ENCODE peak calls at places on chromosomes 16 and 17, in five cellular contexts. I is activated T-helper 1 cell treated with anti-CD3 and anti-CD28 coated beads, Interleukin-2, amount 50 U/mL, for 16 hours; D is omental fat pad; E is colonic mucosa; C is activated CD4-positive, CD25-positive, alpha-beta regulatory T cell treated with anti-CD3 and anti-CD28 coated beads, Interleukin-2, amount 50 U/mL, for 16 hours. X is an unnamed sample.

GRCh38 chr17:45310380-45311324 is 6.2 kb downstream of the MAP3K14 start:
- DNase-seq in D (no peak), I (no peak), C (no peak), E (peak; percentile 88), X (no peak)

GRCh38 chr16:2022723-2023097 is 3.1 kb downstream of the NPW start:
- DNase-seq in E (no peak), I (no peak), D (no peak), C (no peak), X (peak; percentile 60)

GRCh38 chr17:79811888-79812205 is 15.0 kb upstream of the CBX8 start:
- DNase-seq in I (no peak), C (no peak), D (no peak), E (no peak), X (no peak)

GRCh38 chr16:48114410-48114809 is 41.4 kb downstream of the ABCC12 start:
- DNase-seq in D (no peak), E (no peak), I (no peak), C (no peak), X (no peak)

GRCh38 chr17:73436966-73437365 is 125.2 kb upstream of the CDC42EP4 start:
- DNase-seq in E (no peak), I (no peak), C (no peak), D (no peak), X (no peak)

GRCh38 chr17:2357237-2357636 is 19.9 kb downstream of the SGSM2 start:
- DNase-seq in D (no peak), I (no peak), E (no peak), C (no peak), X (no peak)

GRCh38 chr16:2213817-2214720 is 571 bp downstream of the PGP start:
- DNase-seq in D (no peak), I (no peak), E (no peak), C (no peak), X (no peak)

GRCh38 chr17:65727243-65727642 is 165.8 kb upstream of the AXIN2 start:
- DNase-seq in I (no peak), D (no peak), E (no peak), C (no peak), X (no peak)

GRCh38 chr16:67514382-67514828 is 14.2 kb upstream of the RIPOR1 start:
- DNase-seq in I (peak; percentile 57), C (peak; percentile 68), E (peak; percentile 85), D (peak; percentile 88), X (peak; percentile 85)

GRCh38 chr16:84619103-84619460 is 1.2 kb upstream of the COTL1 start:
- DNase-seq in D (no peak), C (no peak), I (no peak), E (no peak), X (no peak)

GRCh38 chr17:2449486-2449885 is 48.6 kb upstream of the MNT start:
- DNase-seq in D (no peak), I (no peak), C (no peak), E (no peak), X (no peak)

GRCh38 chr16:4895366-4895765 is 41.6 kb downstream of the PPL start:
- DNase-seq in E (no peak), I (no peak), C (no peak), D (no peak), X (no peak)

GRCh38 chr16:56985288-56985961 is 3.9 kb upstream of the NLRC5 start:
- DNase-seq in C (no peak), I (no peak), D (peak; percentile 54), E (peak; percentile 76), X (peak; percentile 80)

GRCh38 chr17:47989700-47990099 is 18.8 kb downstream of the CDK5RAP3 start:
- DNase-seq in I (no peak), E (no peak), C (no peak), D (no peak), X (no peak)

GRCh38 chr16:1146409-1146808 is 6.5 kb upstream of the CACNA1H start:
- DNase-seq in I (no peak), C (no peak), D (no peak), E (no peak), X (no peak)

GRCh38 chr16:66472961-66473610 is 46.0 kb downstream of the BEAN1 start:
- DNase-seq in E (no peak), D (no peak), C (no peak), I (no peak), X (no peak)

X was measured in uterus.